ENCODE peak calls at places on chromosomes 16 and 17, in nine cellular contexts. O is EL, Z is dermis microvascular lymphatic vessel endothelial cell, P is COR-L47, S is neural crest cell, M is fibroblast of the conjunctiva, B is GM04504, V is uterus, A is skeletal muscle cell. R is an unnamed sample.

GRCh38 chr17:78231991-78232759 is 744 bp downstream of the TMEM235 start:
- DNase-seq in O (no peak), Z (no peak), P (no peak), S (no peak), M (no peak), B (no peak), V (no peak), A (no peak), R (no peak)

GRCh38 chr16:23148513-23149266 is 562 bp downstream of the USP31 start:
- DNase-seq in O (peak), Z (peak), P (peak), S (peak), M (peak), B (no peak), V (peak), A (no peak), R (no peak)

GRCh38 chr17:32771396-32771795 is 105.5 kb downstream of the MYO1D start:
- DNase-seq in O (no peak), Z (peak), P (no peak), S (no peak), M (no peak), B (no peak), V (no peak), A (no peak), R (no peak)

GRCh38 chr17:73555199-73555810 is 88.9 kb downstream of the SDK2 start:
- DNase-seq in O (no peak), Z (no peak), P (no peak), S (no peak), M (no peak), B (no peak), V (no peak), A (no peak), R (no peak)

GRCh38 chr16:397736-398332 is 835 bp downstream of the NME4 start:
- DNase-seq in O (peak), Z (peak), P (no peak), S (peak), M (no peak), B (peak), V (peak), A (no peak), R (no peak)

GRCh38 chr17:40532520-40533253 is 31.3 kb upstream of the TNS4 start:
- DNase-seq in O (no peak), Z (no peak), P (no peak), S (no peak), M (no peak), B (no peak), V (peak), A (no peak), R (no peak)

GRCh38 chr17:59435238-59435637 is 103.8 kb downstream of the YPEL2 start:
- DNase-seq in O (peak), Z (no peak), P (no peak), S (no peak), M (peak), B (no peak), V (no peak), A (peak), R (no peak)

GRCh38 chr17:4901108-4901647 is 1.7 kb downstream of the CHRNE start:
- DNase-seq in O (no peak), Z (no peak), P (no peak), S (no peak), M (no peak), B (no peak), V (no peak), A (no peak), R (no peak)

GRCh38 chr17:1413281-1413791 is 13.3 kb upstream of the YWHAE start:
- DNase-seq in O (peak), Z (peak), P (peak), S (no peak), M (peak), B (peak), V (peak), A (peak), R (no peak)

GRCh38 chr16:56073508-56073907 is 117.8 kb upstream of the GNAO1 start:
- DNase-seq in O (no peak), Z (no peak), P (no peak), S (no peak), M (no peak), B (no peak), V (no peak), A (no peak), R (no peak)

GRCh38 chr16:89217138-89217387 is 440 bp upstream of the ZNF778 start:
- DNase-seq in O (no peak), Z (no peak), P (no peak), S (no peak), M (no peak), B (no peak), V (no peak), A (no peak), R (no peak)

GRCh38 chr17:75152971-75153853 is 1.1 kb downstream of the JPT1 start:
- DNase-seq in O (peak), Z (no peak), P (peak), S (peak), M (no peak), B (no peak), V (no peak), A (no peak), R (no peak)

GRCh38 chr17:55641559-55642160 is 81.0 kb downstream of the TMEM100 start:
- DNase-seq in O (peak), Z (peak), P (peak), S (peak), M (peak), B (peak), V (peak), A (peak), R (peak)

GRCh38 chr16:28555593-28555992 is 1.9 kb downstream of the SGF29 start:
- DNase-seq in O (no peak), Z (no peak), P (no peak), S (no peak), M (no peak), B (no peak), V (no peak), A (no peak), R (no peak)

GRCh38 chr16:75742424-75743047 is 16.2 kb upstream of the CPHXL start:
- DNase-seq in O (no peak), Z (no peak), P (no peak), S (no peak), M (no peak), B (no peak), V (no peak), A (no peak), R (no peak)

GRCh38 chr17:4234406-4234805 is 29.4 kb downstream of the ANKFY1 start:
- DNase-seq in O (peak), Z (no peak), P (no peak), S (no peak), M (no peak), B (no peak), V (no peak), A (no peak), R (no peak)

GRCh38 chr17:63973930-63974593 is 1.3 kb upstream of the SCN4A start:
- DNase-seq in O (peak), Z (no peak), P (peak), S (no peak), M (no peak), B (no peak), V (no peak), A (no peak), R (no peak)

GRCh38 chr17:81667754-81668153 is 1.2 kb downstream of the CCDC137 start:
- DNase-seq in O (no peak), Z (no peak), P (no peak), S (no peak), M (no peak), B (no peak), V (no peak), A (no peak), R (no peak)

GRCh38 chr16:58025351-58026138 is at the start of gene MMP15:
- DNase-seq in O (peak), Z (no peak), P (peak), S (peak), M (no peak), B (peak), V (no peak), A (no peak), R (no peak)

GRCh38 chr17:55062921-55063320 is 94.4 kb downstream of the STXBP4 start:
- DNase-seq in O (peak), Z (no peak), P (no peak), S (no peak), M (no peak), B (no peak), V (no peak), A (no peak), R (no peak)

GRCh38 chr16:74748042-74748709 is 26.4 kb downstream of the FA2H start:
- DNase-seq in O (no peak), Z (no peak), P (no peak), S (no peak), M (no peak), B (no peak), V (no peak), A (no peak), R (no peak)

GRCh38 chr16:1469693-1470201 is 5.1 kb downstream of the CLCN7 start:
- DNase-seq in O (no peak), Z (peak), P (no peak), S (no peak), M (no peak), B (no peak), V (no peak), A (no peak), R (no peak)

GRCh38 chr16:89953671-89954406 is 5.3 kb downstream of the DEF8 start:
- DNase-seq in O (no peak), Z (no peak), P (no peak), S (no peak), M (no peak), B (no peak), V (no peak), A (no peak), R (no peak)

GRCh38 chr16:57367111-57367752 is 5.1 kb upstream of the CX3CL1 start:
- DNase-seq in O (peak), Z (no peak), P (peak), S (no peak), M (no peak), B (no peak), V (no peak), A (no peak), R (no peak)

GRCh38 chr17:58667934-58668597 is 23.8 kb downstream of the TEX14 start:
- DNase-seq in O (peak), Z (no peak), P (no peak), S (no peak), M (no peak), B (no peak), V (no peak), A (no peak), R (no peak)

GRCh38 chr16:3143189-3143588 is 8.4 kb downstream of the ZNF213 start:
- DNase-seq in O (no peak), Z (no peak), P (no peak), S (no peak), M (no peak), B (no peak), V (no peak), A (no peak), R (no peak)

GRCh38 chr17:51000835-51001638 is 119.6 kb downstream of the SPAG9 start:
- DNase-seq in O (peak), Z (peak), P (peak), S (no peak), M (peak), B (peak), V (no peak), A (peak), R (peak)

GRCh38 chr16:47753620-47754019 is 292.5 kb downstream of the PHKB start:
- DNase-seq in O (no peak), Z (no peak), P (no peak), S (no peak), M (no peak), B (no peak), V (no peak), A (no peak), R (no peak)

GRCh38 chr16:57382535-57383275 is 10.4 kb downstream of the CX3CL1 start:
- DNase-seq in O (no peak), Z (no peak), P (no peak), S (no peak), M (no peak), B (no peak), V (no peak), A (no peak), R (no peak)

GRCh38 chr16:30711712-30712111 is 12.7 kb downstream of the SRCAP start:
- DNase-seq in O (no peak), Z (no peak), P (no peak), S (no peak), M (no peak), B (no peak), V (no peak), A (no peak), R (no peak)

GRCh38 chr17:3935140-3935542 is 18.9 kb upstream of the P2RX1 start:
- DNase-seq in O (peak), Z (peak), P (peak), S (peak), M (peak), B (no peak), V (no peak), A (peak), R (no peak)

GRCh38 chr16:4319454-4319853 is 3.6 kb downstream of the GLIS2 start:
- DNase-seq in O (no peak), Z (no peak), P (no peak), S (no peak), M (no peak), B (no peak), V (no peak), A (no peak), R (no peak)

GRCh38 chr16:48232459-48233040 is 11.6 kb upstream of the LONP2 start:
- DNase-seq in O (peak), Z (no peak), P (no peak), S (no peak), M (no peak), B (no peak), V (no peak), A (no peak), R (no peak)

GRCh38 chr17:35621768-35622167 is 34.6 kb downstream of the AP2B1 start:
- DNase-seq in O (no peak), Z (no peak), P (no peak), S (no peak), M (no peak), B (no peak), V (no peak), A (no peak), R (no peak)

GRCh38 chr17:77724876-77725615 is 233.5 kb upstream of the TNRC6C start:
- DNase-seq in O (no peak), Z (no peak), P (peak), S (no peak), M (no peak), B (no peak), V (no peak), A (no peak), R (no peak)

GRCh38 chr16:89407282-89407924 is 83.0 kb downstream of the ANKRD11 start:
- DNase-seq in O (no peak), Z (no peak), P (no peak), S (no peak), M (no peak), B (no peak), V (no peak), A (no peak), R (no peak)

GRCh38 chr17:35210741-35211140 is 16.5 kb upstream of the SLC35G3 start:
- DNase-seq in O (no peak), Z (no peak), P (no peak), S (no peak), M (no peak), B (no peak), V (no peak), A (no peak), R (no peak)

GRCh38 chr16:8936421-8936820 is 27.3 kb downstream of the USP7 start:
- DNase-seq in O (peak), Z (no peak), P (no peak), S (no peak), M (no peak), B (no peak), V (no peak), A (no peak), R (no peak)